ENCODE peak calls at places on chromosomes 7 and 10, in nine cellular contexts. One of them, this sample, is unnamed.

GRCh38 chr10:66321746-66322145 is 604.1 kb upstream of the LRRTM3 start:
- DNase-seq in GM23338: no peak
- DNase-seq in Peyer's patch: no peak
- DNase-seq in A549: no peak
- DNase-seq in CD8-positive, alpha-beta T cell: no peak
- DNase-seq in spleen: no peak
- DNase-seq in body of pancreas: no peak
- DNase-seq in left ventricle myocardium inferior: no peak
- DNase-seq in breast epithelium: no peak
- DNase-seq in this sample: no peak

GRCh38 chr7:44277851-44278250 is 47.5 kb downstream of the CAMK2B start:
- DNase-seq in A549: no peak
- DNase-seq in GM23338: no peak
- DNase-seq in left ventricle myocardium inferior: peak; percentile 83
- DNase-seq in CD8-positive, alpha-beta T cell: no peak
- DNase-seq in spleen: no peak
- DNase-seq in body of pancreas: no peak
- DNase-seq in Peyer's patch: no peak
- DNase-seq in breast epithelium: peak; percentile 33
- DNase-seq in this sample: peak; percentile 5

GRCh38 chr7:100456561-100456957 is 7.5 kb downstream of the SPACDR start:
- DNase-seq in spleen: no peak
- DNase-seq in CD8-positive, alpha-beta T cell: no peak
- DNase-seq in Peyer's patch: no peak
- DNase-seq in body of pancreas: no peak
- DNase-seq in breast epithelium: no peak
- DNase-seq in GM23338: peak; percentile 70
- DNase-seq in left ventricle myocardium inferior: no peak
- DNase-seq in A549: no peak
- DNase-seq in this sample: no peak

GRCh38 chr7:21365866-21366624 is 61.8 kb upstream of the SP4 start:
- DNase-seq in CD8-positive, alpha-beta T cell: no peak
- DNase-seq in GM23338: no peak
- DNase-seq in spleen: no peak
- DNase-seq in A549: peak; percentile 40
- DNase-seq in Peyer's patch: no peak
- DNase-seq in left ventricle myocardium inferior: no peak
- DNase-seq in breast epithelium: no peak
- DNase-seq in body of pancreas: peak; percentile 26
- DNase-seq in this sample: no peak

GRCh38 chr7:106029941-106030340 is 66.9 kb downstream of the CDHR3 start:
- DNase-seq in Peyer's patch: no peak
- DNase-seq in A549: no peak
- DNase-seq in GM23338: peak; percentile 54
- DNase-seq in spleen: no peak
- DNase-seq in body of pancreas: no peak
- DNase-seq in CD8-positive, alpha-beta T cell: no peak
- DNase-seq in breast epithelium: no peak
- DNase-seq in left ventricle myocardium inferior: no peak
- DNase-seq in this sample: no peak

GRCh38 chr10:28541695-28542365 is 8.9 kb downstream of the WAC start:
- DNase-seq in CD8-positive, alpha-beta T cell: no peak
- DNase-seq in body of pancreas: no peak
- DNase-seq in spleen: no peak
- DNase-seq in left ventricle myocardium inferior: no peak
- DNase-seq in A549: no peak
- DNase-seq in GM23338: no peak
- DNase-seq in breast epithelium: no peak
- DNase-seq in Peyer's patch: no peak
- DNase-seq in this sample: no peak

GRCh38 chr7:34662058-34662457 is 4.0 kb downstream of the NPSR1 start:
- DNase-seq in left ventricle myocardium inferior: no peak
- DNase-seq in Peyer's patch: no peak
- DNase-seq in A549: no peak
- DNase-seq in body of pancreas: no peak
- DNase-seq in CD8-positive, alpha-beta T cell: no peak
- DNase-seq in spleen: no peak
- DNase-seq in breast epithelium: no peak
- DNase-seq in GM23338: peak; percentile 12
- DNase-seq in this sample: no peak

GRCh38 chr10:93820434-93820833 is 62.7 kb downstream of the LGI1 start:
- DNase-seq in left ventricle myocardium inferior: no peak
- DNase-seq in spleen: no peak
- DNase-seq in body of pancreas: no peak
- DNase-seq in Peyer's patch: no peak
- DNase-seq in breast epithelium: no peak
- DNase-seq in GM23338: no peak
- DNase-seq in A549: no peak
- DNase-seq in CD8-positive, alpha-beta T cell: no peak
- DNase-seq in this sample: no peak

GRCh38 chr10:35185260-35186034 is 58.8 kb downstream of the CREM start:
- DNase-seq in Peyer's patch: no peak
- DNase-seq in GM23338: no peak
- DNase-seq in body of pancreas: no peak
- DNase-seq in spleen: no peak
- DNase-seq in left ventricle myocardium inferior: no peak
- DNase-seq in A549: no peak
- DNase-seq in CD8-positive, alpha-beta T cell: no peak
- DNase-seq in breast epithelium: no peak
- DNase-seq in this sample: no peak

GRCh38 chr10:110207805-110208613 is 604 bp downstream of the MXI1 start:
- DNase-seq in CD8-positive, alpha-beta T cell: peak; percentile 68
- DNase-seq in breast epithelium: no peak
- DNase-seq in left ventricle myocardium inferior: no peak
- DNase-seq in spleen: peak; percentile 88
- DNase-seq in Peyer's patch: peak; percentile 53
- DNase-seq in GM23338: peak; percentile 74
- DNase-seq in body of pancreas: no peak
- DNase-seq in A549: peak; percentile 31
- DNase-seq in this sample: peak; percentile 45
- H3K27ac ChIP-seq in CD8-positive, alpha-beta T cell: peak overlapping the region; percentile 8
- H3K27ac ChIP-seq in breast epithelium: peak overlapping the region; percentile 97
- H3K27ac ChIP-seq in left ventricle myocardium inferior: peak overlapping the region; percentile 96
- H3K27ac ChIP-seq in spleen: peak overlapping the region; percentile 84
- H3K27ac ChIP-seq in Peyer's patch: peak overlapping the region; percentile 81
- H3K27ac ChIP-seq in GM23338: no peak overlapping the region
- H3K27ac ChIP-seq in body of pancreas: peak overlapping the region; percentile 76
- H3K27ac ChIP-seq in A549: peak overlapping the region; percentile 90
- H3K27ac ChIP-seq in this sample: peak overlapping the region; percentile 47

GRCh38 chr7:38858281-38858884 is 50.6 kb downstream of the VPS41 start:
- DNase-seq in CD8-positive, alpha-beta T cell: no peak
- DNase-seq in body of pancreas: no peak
- DNase-seq in Peyer's patch: no peak
- DNase-seq in A549: no peak
- DNase-seq in breast epithelium: no peak
- DNase-seq in GM23338: no peak
- DNase-seq in spleen: no peak
- DNase-seq in left ventricle myocardium inferior: no peak
- DNase-seq in this sample: no peak

GRCh38 chr7:38855867-38856266 is 53.1 kb downstream of the VPS41 start:
- DNase-seq in left ventricle myocardium inferior: no peak
- DNase-seq in body of pancreas: no peak
- DNase-seq in A549: no peak
- DNase-seq in CD8-positive, alpha-beta T cell: no peak
- DNase-seq in Peyer's patch: no peak
- DNase-seq in spleen: no peak
- DNase-seq in GM23338: no peak
- DNase-seq in breast epithelium: no peak
- DNase-seq in this sample: no peak

GRCh38 chr7:38851321-38851720 is 57.7 kb downstream of the VPS41 start:
- DNase-seq in spleen: no peak
- DNase-seq in left ventricle myocardium inferior: no peak
- DNase-seq in A549: no peak
- DNase-seq in GM23338: no peak
- DNase-seq in breast epithelium: no peak
- DNase-seq in Peyer's patch: no peak
- DNase-seq in body of pancreas: no peak
- DNase-seq in CD8-positive, alpha-beta T cell: no peak
- DNase-seq in this sample: no peak

GRCh38 chr7:38855389-38855788 is 53.6 kb downstream of the VPS41 start:
- DNase-seq in body of pancreas: no peak
- DNase-seq in GM23338: no peak
- DNase-seq in left ventricle myocardium inferior: no peak
- DNase-seq in CD8-positive, alpha-beta T cell: no peak
- DNase-seq in breast epithelium: no peak
- DNase-seq in spleen: no peak
- DNase-seq in A549: no peak
- DNase-seq in Peyer's patch: no peak
- DNase-seq in this sample: no peak
- H3K4me3 ChIP-seq in body of pancreas: no peak overlapping the region
- H3K4me3 ChIP-seq in GM23338: no peak overlapping the region
- H3K4me3 ChIP-seq in left ventricle myocardium inferior: no peak overlapping the region
- H3K4me3 ChIP-seq in CD8-positive, alpha-beta T cell: no peak overlapping the region
- H3K4me3 ChIP-seq in breast epithelium: no peak overlapping the region
- H3K4me3 ChIP-seq in spleen: no peak overlapping the region
- H3K4me3 ChIP-seq in A549: no peak overlapping the region
- H3K4me3 ChIP-seq in Peyer's patch: no peak overlapping the region
- H3K4me3 ChIP-seq in this sample: no peak overlapping the region

DNA sequence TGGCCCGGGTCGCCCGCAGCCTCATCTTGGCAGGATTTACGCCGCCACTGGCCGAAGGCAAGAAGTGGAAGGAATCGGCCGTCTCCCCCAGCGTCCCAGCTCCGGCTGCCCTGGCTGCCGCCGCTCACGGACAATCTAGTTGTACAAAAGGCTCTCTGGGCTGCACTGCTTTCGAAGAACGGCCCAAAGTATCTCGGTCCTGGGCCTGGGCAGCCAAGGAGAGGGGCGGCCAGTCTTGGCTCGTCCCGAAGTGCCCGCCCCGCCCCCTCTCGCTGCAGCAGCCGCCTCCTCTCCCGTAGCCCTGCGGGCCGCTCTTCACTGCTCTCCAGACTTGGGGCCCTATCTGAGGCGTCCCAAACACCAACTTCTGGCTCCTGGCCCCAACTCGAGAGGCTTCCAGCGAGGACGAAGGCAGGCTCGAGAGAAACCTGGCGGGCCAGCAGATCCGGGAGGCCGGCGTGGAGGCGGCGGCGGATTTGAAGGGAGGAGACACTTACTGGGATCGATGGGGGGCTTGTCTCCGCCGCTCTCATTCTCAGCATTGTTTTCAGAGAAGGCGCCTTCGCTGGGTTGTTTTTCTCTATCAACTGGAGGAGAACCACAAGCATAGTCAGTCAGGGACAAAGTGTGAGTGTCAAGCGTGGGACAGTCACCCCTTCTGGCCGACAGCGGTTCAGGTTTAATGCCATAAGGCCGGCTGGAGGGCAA is 802 bp downstream of the HOXA9 start:
- DNase-seq in spleen: peak; percentile 77
- DNase-seq in GM23338: peak; percentile 72
- DNase-seq in A549: no peak
- DNase-seq in body of pancreas: no peak
- DNase-seq in breast epithelium: no peak
- DNase-seq in CD8-positive, alpha-beta T cell: no peak
- DNase-seq in Peyer's patch: no peak
- DNase-seq in left ventricle myocardium inferior: peak; percentile 14
- DNase-seq in this sample: no peak
- TF ChIP-seq CTCF in spleen: no peak
- TF ChIP-seq CTCF in GM23338: peak; percentile 37
- TF ChIP-seq CTCF in A549: no peak
- TF ChIP-seq CTCF in body of pancreas: no peak
- TF ChIP-seq CTCF in breast epithelium: no peak
- TF ChIP-seq CTCF in CD8-positive, alpha-beta T cell: no peak
- TF ChIP-seq CTCF in Peyer's patch: peak; percentile 6
- TF ChIP-seq CTCF in left ventricle myocardium inferior: no peak
- TF ChIP-seq CTCF in this sample: no peak

GRCh38 chr10:79096514-79096913 is 27.7 kb downstream of the ZMIZ1 start:
- DNase-seq in Peyer's patch: no peak
- DNase-seq in body of pancreas: no peak
- DNase-seq in spleen: no peak
- DNase-seq in CD8-positive, alpha-beta T cell: no peak
- DNase-seq in breast epithelium: no peak
- DNase-seq in left ventricle myocardium inferior: no peak
- DNase-seq in A549: no peak
- DNase-seq in GM23338: no peak
- DNase-seq in this sample: no peak

GRCh38 chr10:79093658-79094411 is 25.1 kb downstream of the ZMIZ1 start:
- DNase-seq in GM23338: peak; percentile 25
- DNase-seq in A549: no peak
- DNase-seq in left ventricle myocardium inferior: no peak
- DNase-seq in spleen: no peak
- DNase-seq in CD8-positive, alpha-beta T cell: no peak
- DNase-seq in Peyer's patch: peak; percentile 33
- DNase-seq in breast epithelium: peak; percentile 84
- DNase-seq in body of pancreas: peak; percentile 77
- DNase-seq in this sample: no peak

GRCh38 chr10:79094412-79095175 is 25.8 kb downstream of the ZMIZ1 start:
- DNase-seq in body of pancreas: no peak
- DNase-seq in spleen: no peak
- DNase-seq in GM23338: no peak
- DNase-seq in A549: no peak
- DNase-seq in Peyer's patch: no peak
- DNase-seq in breast epithelium: no peak
- DNase-seq in CD8-positive, alpha-beta T cell: no peak
- DNase-seq in left ventricle myocardium inferior: no peak
- DNase-seq in this sample: no peak

GRCh38 chr10:79097021-79097695 is 28.4 kb downstream of the ZMIZ1 start:
- DNase-seq in left ventricle myocardium inferior: no peak
- DNase-seq in body of pancreas: no peak
- DNase-seq in GM23338: no peak
- DNase-seq in Peyer's patch: no peak
- DNase-seq in CD8-positive, alpha-beta T cell: no peak
- DNase-seq in breast epithelium: no peak
- DNase-seq in A549: no peak
- DNase-seq in spleen: no peak
- DNase-seq in this sample: no peak

GRCh38 chr10:79095316-79095715 is 26.6 kb downstream of the ZMIZ1 start:
- DNase-seq in breast epithelium: no peak
- DNase-seq in GM23338: no peak
- DNase-seq in body of pancreas: no peak
- DNase-seq in spleen: no peak
- DNase-seq in left ventricle myocardium inferior: no peak
- DNase-seq in Peyer's patch: no peak
- DNase-seq in A549: no peak
- DNase-seq in CD8-positive, alpha-beta T cell: no peak
- DNase-seq in this sample: no peak
- H3K27ac ChIP-seq in breast epithelium: peak overlapping the region; percentile 98
- H3K27ac ChIP-seq in GM23338: no peak overlapping the region
- H3K27ac ChIP-seq in body of pancreas: peak overlapping the region; percentile 83
- H3K27ac ChIP-seq in spleen: no peak overlapping the region
- H3K27ac ChIP-seq in left ventricle myocardium inferior: peak overlapping the region; percentile 86
- H3K27ac ChIP-seq in Peyer's patch: no peak overlapping the region
- H3K27ac ChIP-seq in A549: peak overlapping the region; percentile 82
- H3K27ac ChIP-seq in CD8-positive, alpha-beta T cell: no peak overlapping the region
- H3K27ac ChIP-seq in this sample: no peak overlapping the region

DNA sequence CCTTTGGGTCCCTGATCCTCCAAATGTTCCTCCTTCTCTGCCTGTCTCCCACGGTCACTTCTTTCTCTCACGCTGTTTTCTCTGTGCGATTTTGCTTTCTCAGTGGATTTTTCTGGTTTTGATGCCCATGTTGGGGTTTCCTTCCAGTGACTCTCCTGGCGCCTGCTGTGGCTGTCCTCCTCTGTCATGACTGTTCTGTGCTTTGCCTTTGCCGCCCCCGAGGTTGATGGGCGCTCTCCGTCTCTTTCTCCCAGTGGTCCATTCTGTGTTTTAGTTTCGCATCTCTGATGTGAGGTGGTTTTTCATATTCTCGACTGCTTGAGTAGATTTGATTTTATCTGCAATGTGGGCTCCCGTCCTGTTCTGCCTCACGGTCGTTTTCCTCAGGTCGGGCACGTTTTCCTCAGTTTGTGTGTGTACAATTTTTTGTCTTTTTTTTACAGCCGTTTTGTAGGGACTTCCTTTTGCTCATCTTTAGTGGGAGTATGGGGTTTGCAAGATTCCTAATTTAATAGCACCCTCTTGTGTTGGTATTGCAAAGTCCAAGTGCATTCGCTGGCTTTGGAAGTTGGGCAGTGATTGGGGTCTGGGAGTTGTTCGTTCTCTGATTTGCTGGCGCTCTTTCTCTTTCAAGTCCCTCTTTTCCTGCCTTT is 100.0 kb downstream of the INPP5A start:
- DNase-seq in Peyer's patch: no peak
- DNase-seq in CD8-positive, alpha-beta T cell: no peak
- DNase-seq in spleen: peak; percentile 61
- DNase-seq in body of pancreas: peak; percentile 20
- DNase-seq in breast epithelium: peak; percentile 39
- DNase-seq in left ventricle myocardium inferior: peak; percentile 5
- DNase-seq in GM23338: peak; percentile 80
- DNase-seq in A549: peak; percentile 93
- DNase-seq in this sample: peak; percentile 26
- H3K4me3 ChIP-seq in Peyer's patch: no peak overlapping the region
- H3K4me3 ChIP-seq in CD8-positive, alpha-beta T cell: no peak overlapping the region
- H3K4me3 ChIP-seq in spleen: no peak overlapping the region
- H3K4me3 ChIP-seq in body of pancreas: no peak overlapping the region
- H3K4me3 ChIP-seq in breast epithelium: no peak overlapping the region
- H3K4me3 ChIP-seq in left ventricle myocardium inferior: no peak overlapping the region
- H3K4me3 ChIP-seq in GM23338: no peak overlapping the region
- H3K4me3 ChIP-seq in A549: no peak overlapping the region
- H3K4me3 ChIP-seq in this sample: no peak overlapping the region

This sample was measured in WERI-Rb-1.